ENCODE peak calls at places on chromosomes 1 and 21, in ten cellular contexts. One of them, this sample, is unnamed.

GRCh38 chr1:236035681-236036101 is 29.2 kb downstream of the NID1 start:
- DNase-seq in kidney tubule cell: no peak
- DNase-seq in Ammon's horn: no peak
- DNase-seq in HFF-Myc: no peak
- DNase-seq in SK-MEL-5: no peak
- DNase-seq in fibroblast of lung: peak
- DNase-seq in nephron progenitor cell: no peak
- DNase-seq in left ventricle myocardium superior: no peak
- DNase-seq in HTR-8/SVneo: no peak
- DNase-seq in AG09309: no peak
- DNase-seq in this sample: no peak

GRCh38 chr1:114395863-114396262 is 115.1 kb downstream of the TRIM33 start:
- DNase-seq in kidney tubule cell: no peak
- DNase-seq in nephron progenitor cell: no peak
- DNase-seq in AG09309: no peak
- DNase-seq in HTR-8/SVneo: no peak
- DNase-seq in fibroblast of lung: no peak
- DNase-seq in HFF-Myc: no peak
- DNase-seq in Ammon's horn: no peak
- DNase-seq in SK-MEL-5: no peak
- DNase-seq in left ventricle myocardium superior: no peak
- DNase-seq in this sample: no peak

GRCh38 chr1:162168261-162168660 is 98.8 kb downstream of the NOS1AP start:
- DNase-seq in left ventricle myocardium superior: no peak
- DNase-seq in kidney tubule cell: no peak
- DNase-seq in SK-MEL-5: no peak
- DNase-seq in HTR-8/SVneo: no peak
- DNase-seq in nephron progenitor cell: no peak
- DNase-seq in fibroblast of lung: peak
- DNase-seq in Ammon's horn: peak
- DNase-seq in AG09309: no peak
- DNase-seq in HFF-Myc: no peak
- DNase-seq in this sample: no peak

GRCh38 chr1:3530931-3531818 is 76.7 kb downstream of the ARHGEF16 start:
- DNase-seq in Ammon's horn: peak
- DNase-seq in left ventricle myocardium superior: peak
- DNase-seq in HFF-Myc: peak
- DNase-seq in AG09309: no peak
- DNase-seq in nephron progenitor cell: peak
- DNase-seq in fibroblast of lung: peak
- DNase-seq in HTR-8/SVneo: peak
- DNase-seq in SK-MEL-5: peak
- DNase-seq in kidney tubule cell: peak
- DNase-seq in this sample: no peak

GRCh38 chr1:182484531-182485257 is 34.7 kb downstream of the RGSL1 start:
- DNase-seq in fibroblast of lung: no peak
- DNase-seq in nephron progenitor cell: peak
- DNase-seq in Ammon's horn: peak
- DNase-seq in left ventricle myocardium superior: no peak
- DNase-seq in SK-MEL-5: no peak
- DNase-seq in HTR-8/SVneo: no peak
- DNase-seq in AG09309: no peak
- DNase-seq in HFF-Myc: no peak
- DNase-seq in kidney tubule cell: no peak
- DNase-seq in this sample: no peak

GRCh38 chr21:31397939-31398338 is 53.9 kb upstream of the TIAM1 start:
- DNase-seq in nephron progenitor cell: no peak
- DNase-seq in HTR-8/SVneo: no peak
- DNase-seq in left ventricle myocardium superior: no peak
- DNase-seq in SK-MEL-5: no peak
- DNase-seq in AG09309: no peak
- DNase-seq in fibroblast of lung: no peak
- DNase-seq in Ammon's horn: no peak
- DNase-seq in HFF-Myc: no peak
- DNase-seq in kidney tubule cell: no peak
- DNase-seq in this sample: no peak

GRCh38 chr1:234433563-234434285 is 45.3 kb downstream of the TARBP1 start:
- DNase-seq in Ammon's horn: no peak
- DNase-seq in AG09309: peak
- DNase-seq in SK-MEL-5: no peak
- DNase-seq in HTR-8/SVneo: no peak
- DNase-seq in nephron progenitor cell: no peak
- DNase-seq in fibroblast of lung: no peak
- DNase-seq in HFF-Myc: no peak
- DNase-seq in left ventricle myocardium superior: no peak
- DNase-seq in kidney tubule cell: peak
- DNase-seq in this sample: no peak

GRCh38 chr1:18037651-18038050 is 69.9 kb upstream of the IGSF21 start:
- DNase-seq in HFF-Myc: no peak
- DNase-seq in kidney tubule cell: no peak
- DNase-seq in AG09309: no peak
- DNase-seq in HTR-8/SVneo: no peak
- DNase-seq in left ventricle myocardium superior: no peak
- DNase-seq in nephron progenitor cell: no peak
- DNase-seq in Ammon's horn: no peak
- DNase-seq in fibroblast of lung: no peak
- DNase-seq in SK-MEL-5: no peak
- DNase-seq in this sample: no peak

GRCh38 chr1:247681288-247681897 is 1.9 kb upstream of the OR13G1 start:
- DNase-seq in HTR-8/SVneo: peak
- DNase-seq in SK-MEL-5: peak
- DNase-seq in left ventricle myocardium superior: no peak
- DNase-seq in Ammon's horn: peak
- DNase-seq in HFF-Myc: peak
- DNase-seq in nephron progenitor cell: peak
- DNase-seq in fibroblast of lung: peak
- DNase-seq in kidney tubule cell: peak
- DNase-seq in AG09309: no peak
- DNase-seq in this sample: peak

GRCh38 chr21:34029724-34030528 is 43.5 kb upstream of the MRPS6 start:
- DNase-seq in nephron progenitor cell: peak
- DNase-seq in HTR-8/SVneo: peak
- DNase-seq in Ammon's horn: peak
- DNase-seq in AG09309: no peak
- DNase-seq in HFF-Myc: peak
- DNase-seq in fibroblast of lung: peak
- DNase-seq in left ventricle myocardium superior: no peak
- DNase-seq in kidney tubule cell: peak
- DNase-seq in SK-MEL-5: peak
- DNase-seq in this sample: no peak

GRCh38 chr1:232880354-232880753 is 70.1 kb upstream of the NTPCR start:
- DNase-seq in fibroblast of lung: peak
- DNase-seq in kidney tubule cell: peak
- DNase-seq in HFF-Myc: no peak
- DNase-seq in SK-MEL-5: peak
- DNase-seq in nephron progenitor cell: peak
- DNase-seq in Ammon's horn: peak
- DNase-seq in AG09309: no peak
- DNase-seq in left ventricle myocardium superior: peak
- DNase-seq in HTR-8/SVneo: peak
- DNase-seq in this sample: peak

GRCh38 chr1:226310637-226311195 is 1.8 kb upstream of the LIN9 start:
- DNase-seq in HTR-8/SVneo: no peak
- DNase-seq in nephron progenitor cell: no peak
- DNase-seq in HFF-Myc: no peak
- DNase-seq in Ammon's horn: no peak
- DNase-seq in kidney tubule cell: peak
- DNase-seq in fibroblast of lung: no peak
- DNase-seq in left ventricle myocardium superior: no peak
- DNase-seq in SK-MEL-5: no peak
- DNase-seq in AG09309: no peak
- DNase-seq in this sample: no peak

GRCh38 chr1:23553896-23554480 is 5.3 kb downstream of the ID3 start:
- DNase-seq in Ammon's horn: no peak
- DNase-seq in SK-MEL-5: no peak
- DNase-seq in nephron progenitor cell: peak
- DNase-seq in kidney tubule cell: no peak
- DNase-seq in HTR-8/SVneo: no peak
- DNase-seq in fibroblast of lung: no peak
- DNase-seq in left ventricle myocardium superior: no peak
- DNase-seq in AG09309: no peak
- DNase-seq in HFF-Myc: no peak
- DNase-seq in this sample: no peak

GRCh38 chr1:73176902-73177301 is 894.6 kb upstream of the NEGR1 start:
- DNase-seq in nephron progenitor cell: no peak
- DNase-seq in kidney tubule cell: peak
- DNase-seq in Ammon's horn: no peak
- DNase-seq in left ventricle myocardium superior: no peak
- DNase-seq in HFF-Myc: no peak
- DNase-seq in SK-MEL-5: no peak
- DNase-seq in fibroblast of lung: no peak
- DNase-seq in AG09309: no peak
- DNase-seq in HTR-8/SVneo: no peak
- DNase-seq in this sample: no peak

GRCh38 chr1:220788146-220788545 is 1.4 kb downstream of the MTARC1 start:
- DNase-seq in nephron progenitor cell: no peak
- DNase-seq in Ammon's horn: peak
- DNase-seq in left ventricle myocardium superior: no peak
- DNase-seq in HFF-Myc: no peak
- DNase-seq in fibroblast of lung: peak
- DNase-seq in AG09309: no peak
- DNase-seq in HTR-8/SVneo: no peak
- DNase-seq in SK-MEL-5: no peak
- DNase-seq in kidney tubule cell: peak
- DNase-seq in this sample: peak

GRCh38 chr1:233394860-233395717 is 67.6 kb downstream of the MAP3K21 start:
- DNase-seq in Ammon's horn: peak
- DNase-seq in left ventricle myocardium superior: no peak
- DNase-seq in kidney tubule cell: peak
- DNase-seq in SK-MEL-5: peak
- DNase-seq in HFF-Myc: peak
- DNase-seq in fibroblast of lung: peak
- DNase-seq in nephron progenitor cell: peak
- DNase-seq in HTR-8/SVneo: peak
- DNase-seq in AG09309: peak
- DNase-seq in this sample: peak

GRCh38 chr1:61244114-61244513 is 161.8 kb downstream of the NFIA start:
- DNase-seq in Ammon's horn: peak
- DNase-seq in SK-MEL-5: no peak
- DNase-seq in fibroblast of lung: peak
- DNase-seq in HFF-Myc: peak
- DNase-seq in kidney tubule cell: peak
- DNase-seq in HTR-8/SVneo: no peak
- DNase-seq in AG09309: peak
- DNase-seq in nephron progenitor cell: no peak
- DNase-seq in left ventricle myocardium superior: no peak
- DNase-seq in this sample: no peak

GRCh38 chr1:54191525-54191924 is 8.3 kb downstream of the CYB5RL start:
- DNase-seq in nephron progenitor cell: no peak
- DNase-seq in SK-MEL-5: no peak
- DNase-seq in HFF-Myc: no peak
- DNase-seq in fibroblast of lung: no peak
- DNase-seq in Ammon's horn: no peak
- DNase-seq in HTR-8/SVneo: no peak
- DNase-seq in kidney tubule cell: no peak
- DNase-seq in AG09309: no peak
- DNase-seq in left ventricle myocardium superior: no peak
- DNase-seq in this sample: no peak

GRCh38 chr1:11535761-11536572 is 57.0 kb downstream of the DISP3 start:
- DNase-seq in AG09309: no peak
- DNase-seq in kidney tubule cell: no peak
- DNase-seq in HFF-Myc: no peak
- DNase-seq in fibroblast of lung: no peak
- DNase-seq in left ventricle myocardium superior: no peak
- DNase-seq in HTR-8/SVneo: no peak
- DNase-seq in nephron progenitor cell: no peak
- DNase-seq in Ammon's horn: no peak
- DNase-seq in SK-MEL-5: no peak
- DNase-seq in this sample: no peak

GRCh38 chr1:61081135-61081636 is 1.2 kb upstream of the NFIA start:
- DNase-seq in fibroblast of lung: no peak
- DNase-seq in AG09309: no peak
- DNase-seq in nephron progenitor cell: no peak
- DNase-seq in SK-MEL-5: no peak
- DNase-seq in left ventricle myocardium superior: no peak
- DNase-seq in Ammon's horn: no peak
- DNase-seq in HTR-8/SVneo: no peak
- DNase-seq in kidney tubule cell: no peak
- DNase-seq in HFF-Myc: no peak
- DNase-seq in this sample: no peak

GRCh38 chr1:228921473-228921872 is 186.2 kb downstream of the RHOU start:
- DNase-seq in kidney tubule cell: no peak
- DNase-seq in AG09309: no peak
- DNase-seq in Ammon's horn: peak
- DNase-seq in SK-MEL-5: no peak
- DNase-seq in left ventricle myocardium superior: no peak
- DNase-seq in fibroblast of lung: no peak
- DNase-seq in HFF-Myc: no peak
- DNase-seq in nephron progenitor cell: no peak
- DNase-seq in HTR-8/SVneo: no peak
- DNase-seq in this sample: no peak

GRCh38 chr1:162361349-162361748 is 15.3 kb downstream of the SPATA46 start:
- DNase-seq in kidney tubule cell: no peak
- DNase-seq in Ammon's horn: no peak
- DNase-seq in HFF-Myc: no peak
- DNase-seq in AG09309: no peak
- DNase-seq in HTR-8/SVneo: no peak
- DNase-seq in nephron progenitor cell: no peak
- DNase-seq in SK-MEL-5: no peak
- DNase-seq in left ventricle myocardium superior: no peak
- DNase-seq in fibroblast of lung: no peak
- DNase-seq in this sample: no peak

GRCh38 chr1:238991730-238992490 is 394.5 kb upstream of the CHRM3 start:
- DNase-seq in HTR-8/SVneo: no peak
- DNase-seq in HFF-Myc: no peak
- DNase-seq in kidney tubule cell: no peak
- DNase-seq in nephron progenitor cell: no peak
- DNase-seq in left ventricle myocardium superior: no peak
- DNase-seq in Ammon's horn: peak
- DNase-seq in SK-MEL-5: no peak
- DNase-seq in AG09309: peak
- DNase-seq in fibroblast of lung: no peak
- DNase-seq in this sample: peak

GRCh38 chr1:33163621-33164071 is 18.2 kb downstream of the TRIM62 start:
- DNase-seq in HTR-8/SVneo: peak
- DNase-seq in fibroblast of lung: peak
- DNase-seq in HFF-Myc: peak
- DNase-seq in left ventricle myocardium superior: no peak
- DNase-seq in kidney tubule cell: no peak
- DNase-seq in AG09309: no peak
- DNase-seq in nephron progenitor cell: peak
- DNase-seq in Ammon's horn: no peak
- DNase-seq in SK-MEL-5: no peak
- DNase-seq in this sample: no peak

GRCh38 chr1:99327357-99327756 is 63.1 kb downstream of the PLPPR4 start:
- DNase-seq in fibroblast of lung: no peak
- DNase-seq in kidney tubule cell: no peak
- DNase-seq in HFF-Myc: no peak
- DNase-seq in SK-MEL-5: no peak
- DNase-seq in nephron progenitor cell: no peak
- DNase-seq in AG09309: no peak
- DNase-seq in Ammon's horn: no peak
- DNase-seq in HTR-8/SVneo: no peak
- DNase-seq in left ventricle myocardium superior: no peak
- DNase-seq in this sample: no peak

GRCh38 chr1:99943238-99943794 is 26.5 kb upstream of the SLC35A3 start:
- DNase-seq in AG09309: peak
- DNase-seq in SK-MEL-5: no peak
- DNase-seq in HFF-Myc: peak
- DNase-seq in left ventricle myocardium superior: no peak
- DNase-seq in kidney tubule cell: no peak
- DNase-seq in nephron progenitor cell: peak
- DNase-seq in Ammon's horn: no peak
- DNase-seq in fibroblast of lung: peak
- DNase-seq in HTR-8/SVneo: no peak
- DNase-seq in this sample: no peak

GRCh38 chr1:27057389-27057788 is 44.7 kb upstream of the TENT5B start:
- DNase-seq in fibroblast of lung: no peak
- DNase-seq in AG09309: no peak
- DNase-seq in HTR-8/SVneo: no peak
- DNase-seq in nephron progenitor cell: no peak
- DNase-seq in SK-MEL-5: no peak
- DNase-seq in Ammon's horn: no peak
- DNase-seq in kidney tubule cell: no peak
- DNase-seq in HFF-Myc: no peak
- DNase-seq in left ventricle myocardium superior: no peak
- DNase-seq in this sample: no peak

GRCh38 chr1:191099696-191100095 is 622.0 kb upstream of the BRINP3 start:
- DNase-seq in fibroblast of lung: no peak
- DNase-seq in AG09309: no peak
- DNase-seq in nephron progenitor cell: no peak
- DNase-seq in SK-MEL-5: no peak
- DNase-seq in Ammon's horn: no peak
- DNase-seq in left ventricle myocardium superior: no peak
- DNase-seq in HFF-Myc: no peak
- DNase-seq in kidney tubule cell: no peak
- DNase-seq in HTR-8/SVneo: no peak
- DNase-seq in this sample: no peak